ENCODE peak calls at places on chromosome 17, in six cellular contexts. One of them, this sample, is unnamed. For H3K4me1, the result is how much of the 10 kb centered on the place peaks cover.

GRCh38 chr17:76561799-76562268 is 22.0 kb downstream of the PRCD start:
- DNase-seq in neural progenitor cell: no peak
- DNase-seq in mesendoderm: no peak
- DNase-seq in PC-3: peak
- DNase-seq in GM23248: peak
- DNase-seq in Peyer's patch: no peak
- DNase-seq in this sample: peak

GRCh38 chr17:31581022-31581483 is 189.6 kb downstream of the RAB11FIP4 start:
- DNase-seq in neural progenitor cell: no peak
- DNase-seq in mesendoderm: no peak
- DNase-seq in PC-3: peak
- DNase-seq in GM23248: peak
- DNase-seq in Peyer's patch: no peak
- DNase-seq in this sample: peak

GRCh38 chr17:21034350-21035235 is 8.2 kb downstream of the USP22 start:
- DNase-seq in neural progenitor cell: no peak
- DNase-seq in mesendoderm: peak
- DNase-seq in PC-3: no peak
- DNase-seq in GM23248: peak
- DNase-seq in Peyer's patch: peak
- DNase-seq in this sample: no peak

GRCh38 chr17:73293480-73293911 is 18.3 kb downstream of the CDC42EP4 start:
- DNase-seq in neural progenitor cell: no peak
- DNase-seq in mesendoderm: no peak
- DNase-seq in PC-3: peak
- DNase-seq in GM23248: peak
- DNase-seq in Peyer's patch: no peak
- DNase-seq in this sample: peak

GRCh38 chr17:53655591-53655990 is 167.1 kb upstream of the KIF2B start:
- DNase-seq in neural progenitor cell: no peak
- DNase-seq in mesendoderm: peak
- DNase-seq in PC-3: no peak
- DNase-seq in GM23248: peak
- DNase-seq in Peyer's patch: no peak
- DNase-seq in this sample: no peak

GRCh38 chr17:29557085-29557697 is 9.6 kb downstream of the ABHD15 start:
- DNase-seq in neural progenitor cell: no peak
- DNase-seq in mesendoderm: no peak
- DNase-seq in PC-3: peak
- DNase-seq in GM23248: peak
- DNase-seq in Peyer's patch: no peak
- DNase-seq in this sample: peak

GRCh38 chr17:70011750-70012149 is 63.3 kb upstream of the KCNJ16 start:
- DNase-seq in neural progenitor cell: no peak
- DNase-seq in mesendoderm: no peak
- DNase-seq in PC-3: no peak
- DNase-seq in GM23248: no peak
- DNase-seq in Peyer's patch: no peak
- DNase-seq in this sample: no peak

GRCh38 chr17:75869282-75870141 is 8.9 kb downstream of the TRIM47 start:
- DNase-seq in neural progenitor cell: no peak
- DNase-seq in mesendoderm: peak
- DNase-seq in PC-3: no peak
- DNase-seq in GM23248: peak
- DNase-seq in Peyer's patch: no peak
- DNase-seq in this sample: peak

GRCh38 chr17:73305845-73306836 is 5.7 kb downstream of the CDC42EP4 start:
- DNase-seq in neural progenitor cell: no peak
- DNase-seq in mesendoderm: no peak
- DNase-seq in PC-3: no peak
- DNase-seq in GM23248: peak
- DNase-seq in Peyer's patch: no peak
- DNase-seq in this sample: no peak

GRCh38 chr17:80921159-80921558 is 70.5 kb upstream of the CHMP6 start:
- DNase-seq in neural progenitor cell: no peak
- DNase-seq in mesendoderm: no peak
- DNase-seq in PC-3: no peak
- DNase-seq in GM23248: no peak
- DNase-seq in Peyer's patch: no peak
- DNase-seq in this sample: no peak

GRCh38 chr17:60161598-60162330 is 12.0 kb downstream of the CA4 start:
- DNase-seq in neural progenitor cell: peak
- DNase-seq in mesendoderm: peak
- DNase-seq in PC-3: no peak
- DNase-seq in GM23248: no peak
- DNase-seq in Peyer's patch: no peak
- DNase-seq in this sample: no peak

GRCh38 chr17:71470062-71470461 is 650.8 kb upstream of the SOX9 start:
- DNase-seq in neural progenitor cell: no peak
- DNase-seq in mesendoderm: no peak
- DNase-seq in PC-3: peak
- DNase-seq in GM23248: no peak
- DNase-seq in Peyer's patch: no peak
- DNase-seq in this sample: no peak

GRCh38 chr17:18141210-18141803 is 32.8 kb downstream of the MYO15A start:
- DNase-seq in neural progenitor cell: peak
- DNase-seq in mesendoderm: peak
- DNase-seq in PC-3: peak
- DNase-seq in GM23248: peak
- DNase-seq in Peyer's patch: peak
- DNase-seq in this sample: peak

GRCh38 chr17:40553694-40554534 is 11.4 kb downstream of the CCR7 start:
- DNase-seq in neural progenitor cell: no peak
- DNase-seq in mesendoderm: no peak
- DNase-seq in PC-3: no peak
- DNase-seq in GM23248: peak
- DNase-seq in Peyer's patch: no peak
- DNase-seq in this sample: peak

GRCh38 chr17:40550608-40551007 is 14.7 kb downstream of the CCR7 start:
- DNase-seq in neural progenitor cell: no peak
- DNase-seq in mesendoderm: no peak
- DNase-seq in PC-3: no peak
- DNase-seq in GM23248: peak
- DNase-seq in Peyer's patch: no peak
- DNase-seq in this sample: peak

GRCh38 chr17:63189082-63189481 is 223.0 kb downstream of the TANC2 start:
- DNase-seq in neural progenitor cell: no peak
- DNase-seq in mesendoderm: no peak
- DNase-seq in PC-3: peak
- DNase-seq in GM23248: peak
- DNase-seq in Peyer's patch: no peak
- DNase-seq in this sample: peak

GRCh38 chr17:41962111-41962510 is 4.5 kb upstream of the CNP start:
- DNase-seq in neural progenitor cell: no peak
- DNase-seq in mesendoderm: no peak
- DNase-seq in PC-3: no peak
- DNase-seq in GM23248: no peak
- DNase-seq in Peyer's patch: no peak
- DNase-seq in this sample: no peak

GRCh38 chr17:42754782-42755181 is 6.2 kb upstream of the RAMP2 start:
- DNase-seq in neural progenitor cell: no peak
- DNase-seq in mesendoderm: no peak
- DNase-seq in PC-3: peak
- DNase-seq in GM23248: peak
- DNase-seq in Peyer's patch: no peak
- DNase-seq in this sample: no peak

GRCh38 chr17:29116652-29117439 is 63.4 kb downstream of the MYO18A start:
- DNase-seq in neural progenitor cell: peak
- DNase-seq in mesendoderm: peak
- DNase-seq in PC-3: peak
- DNase-seq in GM23248: peak
- DNase-seq in Peyer's patch: peak
- DNase-seq in this sample: peak

GRCh38 chr17:16881239-16881924 is 90.5 kb downstream of the TNFRSF13B start:
- DNase-seq in neural progenitor cell: no peak
- DNase-seq in mesendoderm: no peak
- DNase-seq in PC-3: no peak
- DNase-seq in GM23248: no peak
- DNase-seq in Peyer's patch: no peak
- DNase-seq in this sample: no peak

GRCh38 chr17:19386974-19387920 is at the start of gene MFAP4:
- DNase-seq in neural progenitor cell: peak
- DNase-seq in mesendoderm: peak
- DNase-seq in PC-3: no peak
- DNase-seq in GM23248: peak
- DNase-seq in Peyer's patch: no peak
- DNase-seq in this sample: peak

GRCh38 chr17:27669850-27670249 is 38.9 kb downstream of the LGALS9 start:
- DNase-seq in neural progenitor cell: no peak
- DNase-seq in mesendoderm: no peak
- DNase-seq in PC-3: no peak
- DNase-seq in GM23248: no peak
- DNase-seq in Peyer's patch: no peak
- DNase-seq in this sample: no peak

GRCh38 chr17:70365098-70365583 is 195.8 kb downstream of the KCNJ2 start:
- DNase-seq in neural progenitor cell: no peak
- DNase-seq in mesendoderm: peak
- DNase-seq in PC-3: no peak
- DNase-seq in GM23248: peak
- DNase-seq in Peyer's patch: no peak
- DNase-seq in this sample: no peak

GRCh38 chr17:78592991-78593329 is 15.8 kb upstream of the DNAH17 start:
- DNase-seq in neural progenitor cell: no peak
- DNase-seq in mesendoderm: no peak
- DNase-seq in PC-3: no peak
- DNase-seq in GM23248: no peak
- DNase-seq in Peyer's patch: no peak
- DNase-seq in this sample: no peak

GRCh38 chr17:78589031-78589675 is 12.0 kb upstream of the DNAH17 start:
- DNase-seq in neural progenitor cell: no peak
- DNase-seq in mesendoderm: no peak
- DNase-seq in PC-3: no peak
- DNase-seq in GM23248: no peak
- DNase-seq in Peyer's patch: no peak
- DNase-seq in this sample: no peak

GRCh38 chr17:78589885-78590284 is 12.7 kb upstream of the DNAH17 start:
- DNase-seq in neural progenitor cell: no peak
- DNase-seq in mesendoderm: no peak
- DNase-seq in PC-3: peak
- DNase-seq in GM23248: no peak
- DNase-seq in Peyer's patch: no peak
- DNase-seq in this sample: no peak

GRCh38 chr17:78588258-78589030 is 11.2 kb upstream of the DNAH17 start:
- DNase-seq in neural progenitor cell: no peak
- DNase-seq in mesendoderm: no peak
- DNase-seq in PC-3: no peak
- DNase-seq in GM23248: no peak
- DNase-seq in Peyer's patch: no peak
- DNase-seq in this sample: no peak

DNA sequence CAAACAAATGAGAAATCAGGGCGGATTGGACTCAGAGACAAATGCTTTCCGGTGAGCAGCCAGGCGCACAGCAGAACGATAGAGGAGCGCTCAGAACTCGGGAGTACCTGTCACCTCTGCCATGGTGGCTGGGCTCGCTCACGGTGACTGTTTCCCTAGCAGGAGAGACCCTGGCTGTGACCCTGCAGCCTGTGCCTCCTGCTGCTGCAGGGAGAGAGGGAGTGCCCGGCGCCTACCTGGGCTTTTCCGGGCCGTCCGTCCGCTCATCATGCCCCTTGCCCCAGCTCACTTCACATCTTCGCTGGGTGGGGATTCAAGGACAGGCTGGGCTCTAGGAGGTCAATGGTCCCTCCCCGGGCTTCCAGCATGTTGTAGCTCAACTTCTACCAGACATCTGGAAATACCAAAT is 14.1 kb upstream of the DNAH17 start:
- DNase-seq in neural progenitor cell: no peak
- DNase-seq in mesendoderm: no peak
- DNase-seq in PC-3: no peak
- DNase-seq in GM23248: no peak
- DNase-seq in Peyer's patch: no peak
- DNase-seq in this sample: peak
- H3K4me1 ChIP-seq in neural progenitor cell: under half
- H3K4me1 ChIP-seq in mesendoderm: under half
- H3K4me1 ChIP-seq in PC-3: under half
- H3K4me1 ChIP-seq in GM23248: under half
- H3K4me1 ChIP-seq in Peyer's patch: under half
- H3K4me1 ChIP-seq in this sample: under half

GRCh38 chr17:39098474-39099090 is 52.9 kb downstream of the PLXDC1 start:
- DNase-seq in neural progenitor cell: no peak
- DNase-seq in mesendoderm: peak
- DNase-seq in PC-3: no peak
- DNase-seq in GM23248: no peak
- DNase-seq in Peyer's patch: no peak
- DNase-seq in this sample: no peak

GRCh38 chr17:39095309-39095686 is 56.1 kb downstream of the PLXDC1 start:
- DNase-seq in neural progenitor cell: no peak
- DNase-seq in mesendoderm: no peak
- DNase-seq in PC-3: no peak
- DNase-seq in GM23248: peak
- DNase-seq in Peyer's patch: no peak
- DNase-seq in this sample: peak

GRCh38 chr17:39097537-39097936 is 53.9 kb downstream of the PLXDC1 start:
- DNase-seq in neural progenitor cell: no peak
- DNase-seq in mesendoderm: no peak
- DNase-seq in PC-3: no peak
- DNase-seq in GM23248: no peak
- DNase-seq in Peyer's patch: no peak
- DNase-seq in this sample: no peak

GRCh38 chr17:39096435-39097158 is 54.8 kb downstream of the PLXDC1 start:
- DNase-seq in neural progenitor cell: no peak
- DNase-seq in mesendoderm: no peak
- DNase-seq in PC-3: no peak
- DNase-seq in GM23248: no peak
- DNase-seq in Peyer's patch: peak
- DNase-seq in this sample: no peak

DNA sequence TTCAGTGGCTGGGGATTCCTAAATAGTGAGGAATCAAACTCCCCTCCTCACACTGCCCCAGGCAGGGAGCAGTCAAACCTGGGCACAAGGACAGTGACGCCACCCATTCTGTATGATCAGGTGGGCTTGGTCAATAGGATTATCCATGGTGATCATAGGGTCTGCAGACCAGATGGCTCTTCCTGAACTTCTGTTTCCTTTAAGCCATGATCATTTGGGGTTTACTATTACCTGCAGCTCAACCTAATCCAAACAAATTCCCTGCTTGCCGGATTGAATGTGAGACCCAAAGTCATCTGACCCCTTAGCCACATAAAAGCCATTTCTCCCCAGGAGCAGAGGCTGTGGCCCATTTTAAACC is 54.3 kb downstream of the PLXDC1 start:
- DNase-seq in neural progenitor cell: no peak
- DNase-seq in mesendoderm: no peak
- DNase-seq in PC-3: no peak
- DNase-seq in GM23248: no peak
- DNase-seq in Peyer's patch: no peak
- DNase-seq in this sample: no peak
- H3K4me3 ChIP-seq in neural progenitor cell: no peak
- H3K4me3 ChIP-seq in mesendoderm: no peak
- H3K4me3 ChIP-seq in PC-3: no peak
- H3K4me3 ChIP-seq in GM23248: no peak
- H3K4me3 ChIP-seq in Peyer's patch: no peak
- H3K4me3 ChIP-seq in this sample: no peak

GRCh38 chr17:37110012-37110701 is 161.4 kb downstream of the AATF start:
- DNase-seq in neural progenitor cell: peak
- DNase-seq in mesendoderm: peak
- DNase-seq in PC-3: no peak
- DNase-seq in GM23248: no peak
- DNase-seq in Peyer's patch: no peak
- DNase-seq in this sample: no peak
- H3K4me1 ChIP-seq in neural progenitor cell: under half
- H3K4me1 ChIP-seq in mesendoderm: under half
- H3K4me1 ChIP-seq in PC-3: under half
- H3K4me1 ChIP-seq in GM23248: under half
- H3K4me1 ChIP-seq in Peyer's patch: under half
- H3K4me1 ChIP-seq in this sample: under half

GRCh38 chr17:49358638-49359247 is 3.3 kb downstream of the ZNF652 start:
- DNase-seq in neural progenitor cell: no peak
- DNase-seq in mesendoderm: no peak
- DNase-seq in PC-3: no peak
- DNase-seq in GM23248: peak
- DNase-seq in Peyer's patch: no peak
- DNase-seq in this sample: no peak
- H3K4me3 ChIP-seq in neural progenitor cell: no peak
- H3K4me3 ChIP-seq in mesendoderm: no peak
- H3K4me3 ChIP-seq in PC-3: peak
- H3K4me3 ChIP-seq in GM23248: peak
- H3K4me3 ChIP-seq in Peyer's patch: no peak
- H3K4me3 ChIP-seq in this sample: peak

This sample was measured in adipocyte.